ENCODE peak calls at places on chromosomes 3 and 15, in nine cellular contexts. T is GM04503; H is CD4-positive, alpha-beta T cell; M is Kasumi-1; S is mesothelial cell of epicardium; Z is HFFc6; G is omental fat pad; E is AG20443; Q is AG04449. A is an unnamed sample.

GRCh38 chr3:40317061-40317676 is 7.7 kb downstream of the EIF1B start:
- DNase-seq in M (peak; percentile 78), E (peak; percentile 48), S (no peak), G (no peak), Q (peak; percentile 28), Z (peak; percentile 50), T (no peak), H (peak; percentile 10), A (peak; percentile 70)

GRCh38 chr3:14891135-14892132 is 55.9 kb upstream of the NR2C2 start:
- DNase-seq in M (no peak), H (no peak), Q (no peak), G (no peak), T (no peak), S (no peak), E (no peak), Z (no peak), A (peak; percentile 73)

GRCh38 chr15:85563328-85563727 is 182.9 kb downstream of the AKAP13 start:
- DNase-seq in M (no peak), H (no peak), S (no peak), Q (no peak), Z (peak; percentile 1), G (no peak), E (peak; percentile 40), T (peak; percentile 34), A (no peak)

GRCh38 chr15:101446527-101447167 is 42.9 kb downstream of the PCSK6 start:
- DNase-seq in Q (no peak), H (no peak), S (no peak), T (no peak), E (no peak), M (peak; percentile 63), Z (no peak), G (no peak), A (no peak)

GRCh38 chr3:67075295-67075694 is 77.2 kb downstream of the KBTBD8 start:
- DNase-seq in S (no peak), H (no peak), T (no peak), G (no peak), Q (no peak), Z (no peak), M (no peak), E (no peak), A (no peak)

GRCh38 chr3:127787556-127787955 is 34.8 kb downstream of the MGLL start:
- DNase-seq in S (no peak), Z (no peak), Q (no peak), M (no peak), T (no peak), E (no peak), G (no peak), H (no peak), A (no peak)

GRCh38 chr15:96360581-96361308 is 30.2 kb downstream of the NR2F2 start:
- DNase-seq in H (no peak), G (no peak), Q (no peak), E (no peak), Z (no peak), T (no peak), S (no peak), M (no peak), A (no peak)

GRCh38 chr3:17179381-17180205 is 294.8 kb downstream of the PLCL2 start:
- DNase-seq in Z (no peak), E (no peak), G (no peak), S (no peak), M (no peak), T (no peak), H (no peak), Q (no peak), A (no peak)

GRCh38 chr15:58475573-58476524 is 44.1 kb downstream of the LIPC start:
- DNase-seq in E (peak; percentile 81), M (peak; percentile 37), S (no peak), Z (peak; percentile 56), Q (peak; percentile 31), G (no peak), T (peak; percentile 79), H (no peak), A (no peak)

GRCh38 chr15:66102563-66103292 is 150.8 kb downstream of the MEGF11 start:
- DNase-seq in G (no peak), M (no peak), Q (no peak), S (no peak), H (no peak), Z (no peak), E (no peak), T (no peak), A (no peak)

GRCh38 chr3:100245932-100246331 is 14.9 kb upstream of the TBC1D23 start:
- DNase-seq in Z (peak; percentile 39), Q (no peak), S (no peak), E (no peak), G (no peak), T (no peak), M (no peak), H (no peak), A (no peak)

GRCh38 chr15:79060175-79060574 is 30.4 kb downstream of the RASGRF1 start:
- DNase-seq in H (no peak), E (no peak), T (no peak), S (no peak), G (no peak), M (no peak), Z (no peak), Q (no peak), A (no peak)

GRCh38 chr15:67405208-67406191 is 115.4 kb upstream of the C15orf61 start:
- DNase-seq in S (no peak), T (peak; percentile 30), Z (peak; percentile 45), E (peak; percentile 37), H (no peak), G (no peak), M (no peak), Q (peak; percentile 16), A (no peak)

GRCh38 chr15:32966512-32966911 is 228.0 kb downstream of the FMN1 start:
- DNase-seq in Q (no peak), Z (no peak), T (no peak), E (no peak), M (no peak), S (no peak), H (no peak), G (no peak), A (no peak)

GRCh38 chr15:28086175-28086703 is 12.9 kb downstream of the OCA2 start:
- DNase-seq in Q (no peak), M (peak; percentile 43), H (no peak), G (no peak), Z (peak; percentile 52), E (peak; percentile 85), T (no peak), S (no peak), A (peak; percentile 64)

GRCh38 chr15:72824781-72825180 is 41.2 kb upstream of the ADPGK start:
- DNase-seq in Z (no peak), Q (no peak), G (no peak), H (no peak), S (no peak), M (no peak), E (no peak), T (no peak), A (no peak)

GRCh38 chr3:112815981-112816380 is 30.7 kb downstream of the CD200R1L start:
- DNase-seq in H (no peak), M (no peak), Q (no peak), E (no peak), G (no peak), S (no peak), T (peak; percentile 30), Z (peak; percentile 15), A (no peak)

GRCh38 chr15:62190257-62190656 is 25.2 kb upstream of the C2CD4B start:
- DNase-seq in Q (no peak), H (no peak), E (no peak), Z (no peak), M (no peak), T (no peak), G (no peak), S (no peak), A (no peak)

GRCh38 chr15:89021224-89021623 is 67.0 kb upstream of the ABHD2 start:
- DNase-seq in E (no peak), S (no peak), H (no peak), Z (no peak), T (no peak), Q (no peak), M (peak; percentile 11), G (no peak), A (no peak)

GRCh38 chr15:20356444-20357138 is 185.0 kb downstream of the GOLGA6L6 start:
- DNase-seq in G (no peak), H (peak; percentile 79), S (peak; percentile 37), Q (no peak), Z (no peak), E (peak; percentile 62), M (no peak), T (no peak), A (peak; percentile 91)

GRCh38 chr3:9067352-9067975 is 104.2 kb upstream of the RAD18 start:
- DNase-seq in Z (peak; percentile 64), E (peak; percentile 79), S (no peak), Q (peak; percentile 23), T (no peak), H (no peak), M (peak; percentile 67), G (peak; percentile 32), A (peak; percentile 52)

GRCh38 chr3:175729466-175729865 is 870.3 kb downstream of the NAALADL2 start:
- DNase-seq in Z (no peak), H (no peak), S (no peak), T (no peak), M (no peak), G (no peak), Q (no peak), E (no peak), A (no peak)

GRCh38 chr3:11379824-11380281 is 107.7 kb downstream of the ATG7 start:
- DNase-seq in S (no peak), M (no peak), H (no peak), G (no peak), T (no peak), E (no peak), Q (no peak), Z (no peak), A (no peak)

GRCh38 chr3:53671192-53672021 is 174.8 kb downstream of the CHDH start:
- DNase-seq in G (no peak), H (no peak), E (no peak), M (no peak), Z (no peak), T (no peak), S (no peak), Q (no peak), A (peak; percentile 64)

GRCh38 chr3:147423601-147424324 is 14.6 kb downstream of the ZIC1 start:
- DNase-seq in Q (no peak), M (no peak), S (no peak), T (no peak), H (no peak), G (no peak), E (no peak), Z (no peak), A (no peak)

GRCh38 chr15:39028069-39028468 is 463.5 kb upstream of the RASGRP1 start:
- DNase-seq in Q (no peak), S (no peak), E (peak; percentile 78), M (no peak), G (no peak), Z (peak; percentile 61), T (no peak), H (no peak), A (no peak)

GRCh38 chr15:64574220-64574994 is 114.0 kb downstream of the ZNF609 start:
- DNase-seq in E (peak; percentile 14), H (no peak), Z (peak; percentile 62), T (no peak), S (no peak), G (no peak), M (no peak), Q (peak; percentile 33), A (no peak)

GRCh38 chr3:189629803-189630455 is 1.3 kb upstream of the TP63 start:
- DNase-seq in S (no peak), H (no peak), T (no peak), E (peak; percentile 53), M (no peak), Z (no peak), G (no peak), Q (no peak), A (no peak)

GRCh38 chr15:50261979-50262378 is 3.5 kb downstream of the HDC start:
- DNase-seq in G (no peak), E (no peak), T (no peak), M (peak; percentile 41), H (no peak), S (no peak), Z (no peak), Q (no peak), A (peak; percentile 10)

GRCh38 chr3:5057857-5058324 is 64.2 kb upstream of the ARL8B start:
- DNase-seq in H (peak; percentile 59), S (no peak), T (peak; percentile 57), Q (peak; percentile 46), G (peak; percentile 52), Z (peak; percentile 84), E (peak; percentile 68), M (peak; percentile 84), A (peak; percentile 78)

GRCh38 chr3:15860014-15860934 is 62.5 kb upstream of the ANKRD28 start:
- DNase-seq in M (peak; percentile 53), H (no peak), T (peak; percentile 21), Q (no peak), Z (peak; percentile 40), S (peak; percentile 29), G (peak; percentile 30), E (peak; percentile 66), A (peak; percentile 59)

A was measured in RPMI8226.